ENCODE peak calls at places on chromosomes 4 and X, in six cellular contexts. One of them, this sample, is unnamed.

GRCh38 chr4:37715889-37716402 is 29.8 kb upstream of the RELL1 start:
- DNase-seq in bronchial epithelial cell: peak; percentile 80
- DNase-seq in adrenal gland: no peak
- DNase-seq in left lung: no peak
- DNase-seq in brain microvascular endothelial cell: no peak
- DNase-seq in pancreas: no peak
- DNase-seq in this sample: no peak

GRCh38 chr4:11914406-11914805 is 485.7 kb upstream of the HS3ST1 start:
- DNase-seq in bronchial epithelial cell: no peak
- DNase-seq in adrenal gland: no peak
- DNase-seq in left lung: no peak
- DNase-seq in brain microvascular endothelial cell: no peak
- DNase-seq in pancreas: no peak
- DNase-seq in this sample: no peak

GRCh38 chrX:136577562-136577961 is 45.5 kb downstream of the VGLL1 start:
- DNase-seq in bronchial epithelial cell: peak; percentile 39
- DNase-seq in adrenal gland: peak; percentile 64
- DNase-seq in left lung: peak; percentile 34
- DNase-seq in brain microvascular endothelial cell: peak; percentile 36
- DNase-seq in pancreas: peak; percentile 59
- DNase-seq in this sample: peak; percentile 46

GRCh38 chr4:99447079-99447478 is 11.9 kb upstream of the ADH7 start:
- DNase-seq in bronchial epithelial cell: peak; percentile 91
- DNase-seq in adrenal gland: no peak
- DNase-seq in left lung: no peak
- DNase-seq in brain microvascular endothelial cell: peak; percentile 57
- DNase-seq in pancreas: no peak
- DNase-seq in this sample: no peak

GRCh38 chr4:42865572-42866189 is 26.8 kb upstream of the GRXCR1 start:
- DNase-seq in bronchial epithelial cell: peak; percentile 48
- DNase-seq in adrenal gland: peak; percentile 50
- DNase-seq in left lung: no peak
- DNase-seq in brain microvascular endothelial cell: peak; percentile 60
- DNase-seq in pancreas: no peak
- DNase-seq in this sample: peak; percentile 66

GRCh38 chr4:190020790-190021717 is 6.0 kb downstream of the FRG2 start:
- DNase-seq in bronchial epithelial cell: peak; percentile 42
- DNase-seq in adrenal gland: peak; percentile 50
- DNase-seq in left lung: peak; percentile 82
- DNase-seq in brain microvascular endothelial cell: no peak
- DNase-seq in pancreas: peak; percentile 85
- DNase-seq in this sample: no peak

GRCh38 chrX:39745782-39746181 is 352.0 kb downstream of the BCOR start:
- DNase-seq in bronchial epithelial cell: no peak
- DNase-seq in adrenal gland: no peak
- DNase-seq in left lung: no peak
- DNase-seq in brain microvascular endothelial cell: no peak
- DNase-seq in pancreas: no peak
- DNase-seq in this sample: no peak

GRCh38 chrX:30373479-30373878 is 64.3 kb upstream of the NR0B1 start:
- DNase-seq in bronchial epithelial cell: no peak
- DNase-seq in adrenal gland: no peak
- DNase-seq in left lung: no peak
- DNase-seq in brain microvascular endothelial cell: no peak
- DNase-seq in pancreas: no peak
- DNase-seq in this sample: no peak

DNA sequence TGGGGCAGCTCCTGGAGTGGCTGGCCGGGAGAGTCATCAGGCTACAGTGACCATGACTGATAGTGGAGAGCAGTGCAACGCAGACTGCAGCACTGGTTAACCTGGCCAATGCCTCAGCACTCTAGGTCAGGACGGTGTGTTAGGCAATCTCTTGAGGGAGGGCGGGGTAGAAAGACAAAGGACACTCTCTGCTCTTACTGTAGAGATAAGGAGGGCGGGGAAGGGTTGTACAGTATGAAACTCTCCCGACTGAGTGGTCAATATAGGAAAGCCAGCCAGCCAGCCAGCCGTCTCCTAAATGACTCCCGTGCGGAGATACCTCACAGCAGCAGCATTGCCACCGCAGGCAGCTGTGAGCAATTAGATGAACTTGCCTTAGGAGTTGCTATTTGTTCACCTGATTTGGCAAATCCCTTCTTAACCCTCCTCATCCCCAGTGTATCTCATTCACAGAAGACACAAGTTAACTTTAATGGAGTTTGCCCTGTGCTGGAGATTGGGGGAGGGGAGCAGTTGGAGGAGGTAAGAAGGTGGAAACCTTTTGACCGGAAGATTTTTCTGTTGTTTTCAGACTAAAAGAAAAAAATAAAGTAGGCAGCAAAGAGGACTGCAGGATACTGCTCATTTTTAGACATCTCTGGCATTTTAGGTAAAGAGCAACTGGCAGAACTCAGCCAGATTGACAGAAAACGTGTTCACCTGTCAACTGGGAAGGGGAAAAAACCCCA is 330.5 kb downstream of the HNRNPD start:
- DNase-seq in bronchial epithelial cell: peak; percentile 31
- DNase-seq in adrenal gland: peak; percentile 36
- DNase-seq in left lung: no peak
- DNase-seq in brain microvascular endothelial cell: no peak
- DNase-seq in pancreas: peak; percentile 55
- DNase-seq in this sample: peak; percentile 94
- H3K4me3 ChIP-seq in bronchial epithelial cell: peak overlapping the region; percentile 48
- H3K4me3 ChIP-seq in adrenal gland: no peak overlapping the region
- H3K4me3 ChIP-seq in left lung: peak overlapping the region; percentile 43
- H3K4me3 ChIP-seq in brain microvascular endothelial cell: no peak overlapping the region
- H3K4me3 ChIP-seq in pancreas: peak overlapping the region; percentile 47
- H3K4me3 ChIP-seq in this sample: peak overlapping the region; percentile 63

GRCh38 chr4:41728571-41728908 is 20.0 kb downstream of the PHOX2B start:
- DNase-seq in bronchial epithelial cell: peak; percentile 31
- DNase-seq in adrenal gland: no peak
- DNase-seq in left lung: no peak
- DNase-seq in brain microvascular endothelial cell: no peak
- DNase-seq in pancreas: no peak
- DNase-seq in this sample: no peak
- H3K27me3 ChIP-seq in bronchial epithelial cell: peaks cover 6% of the 10 kb centered on the region
- H3K27me3 ChIP-seq in adrenal gland: no peaks in the 10 kb centered on the region
- H3K27me3 ChIP-seq in left lung: peaks cover 3% of the 10 kb centered on the region
- H3K27me3 ChIP-seq in brain microvascular endothelial cell: no peaks in the 10 kb centered on the region
- H3K27me3 ChIP-seq in pancreas: no peaks in the 10 kb centered on the region
- H3K27me3 ChIP-seq in this sample: no peaks in the 10 kb centered on the region

GRCh38 chrX:139739138-139739537 is 31.2 kb upstream of the MCF2 start:
- DNase-seq in bronchial epithelial cell: peak; percentile 67
- DNase-seq in adrenal gland: no peak
- DNase-seq in left lung: no peak
- DNase-seq in brain microvascular endothelial cell: peak; percentile 29
- DNase-seq in pancreas: no peak
- DNase-seq in this sample: no peak

GRCh38 chrX:139734996-139735395 is 27.0 kb upstream of the MCF2 start:
- DNase-seq in bronchial epithelial cell: peak; percentile 30
- DNase-seq in adrenal gland: no peak
- DNase-seq in left lung: no peak
- DNase-seq in brain microvascular endothelial cell: no peak
- DNase-seq in pancreas: no peak
- DNase-seq in this sample: no peak

DNA sequence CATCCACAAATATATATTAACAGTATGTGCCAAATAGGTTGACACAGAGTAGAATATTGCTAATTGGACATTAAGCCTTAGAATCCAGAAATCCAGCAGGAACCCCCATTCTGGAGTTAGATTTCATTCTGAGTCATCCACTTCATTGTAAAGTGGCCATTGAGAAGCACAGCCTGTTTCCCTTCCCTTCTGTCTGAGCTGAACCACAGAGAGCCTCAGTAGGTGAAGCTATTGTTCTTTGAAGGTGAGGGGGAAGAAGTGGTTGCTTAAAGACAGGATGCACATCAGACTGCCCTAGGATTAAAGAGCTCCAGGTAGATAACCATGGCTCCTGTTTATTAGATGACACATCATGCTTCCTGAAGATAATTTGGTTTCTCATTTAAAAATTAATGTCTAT is 30.6 kb upstream of the MCF2 start:
- DNase-seq in bronchial epithelial cell: peak; percentile 72
- DNase-seq in adrenal gland: no peak
- DNase-seq in left lung: no peak
- DNase-seq in brain microvascular endothelial cell: no peak
- DNase-seq in pancreas: no peak
- DNase-seq in this sample: no peak
- H3K4me3 ChIP-seq in bronchial epithelial cell: no peak overlapping the region
- H3K4me3 ChIP-seq in adrenal gland: no peak overlapping the region
- H3K4me3 ChIP-seq in left lung: no peak overlapping the region
- H3K4me3 ChIP-seq in brain microvascular endothelial cell: no peak overlapping the region
- H3K4me3 ChIP-seq in pancreas: no peak overlapping the region
- H3K4me3 ChIP-seq in this sample: no peak overlapping the region

GRCh38 chr4:1402516-1403101 is 3.6 kb downstream of the NKX1-1 start:
- DNase-seq in bronchial epithelial cell: no peak
- DNase-seq in adrenal gland: no peak
- DNase-seq in left lung: peak; percentile 72
- DNase-seq in brain microvascular endothelial cell: no peak
- DNase-seq in pancreas: peak; percentile 58
- DNase-seq in this sample: no peak

GRCh38 chr4:1405249-1405635 is 1.0 kb downstream of the NKX1-1 start:
- DNase-seq in bronchial epithelial cell: no peak
- DNase-seq in adrenal gland: no peak
- DNase-seq in left lung: peak; percentile 18
- DNase-seq in brain microvascular endothelial cell: no peak
- DNase-seq in pancreas: no peak
- DNase-seq in this sample: no peak

GRCh38 chr4:1404573-1405248 is 1.5 kb downstream of the NKX1-1 start:
- DNase-seq in bronchial epithelial cell: no peak
- DNase-seq in adrenal gland: no peak
- DNase-seq in left lung: peak; percentile 71
- DNase-seq in brain microvascular endothelial cell: no peak
- DNase-seq in pancreas: no peak
- DNase-seq in this sample: no peak

GRCh38 chr4:1403177-1403583 is 3.1 kb downstream of the NKX1-1 start:
- DNase-seq in bronchial epithelial cell: no peak
- DNase-seq in adrenal gland: no peak
- DNase-seq in left lung: peak; percentile 76
- DNase-seq in brain microvascular endothelial cell: no peak
- DNase-seq in pancreas: no peak
- DNase-seq in this sample: no peak

DNA sequence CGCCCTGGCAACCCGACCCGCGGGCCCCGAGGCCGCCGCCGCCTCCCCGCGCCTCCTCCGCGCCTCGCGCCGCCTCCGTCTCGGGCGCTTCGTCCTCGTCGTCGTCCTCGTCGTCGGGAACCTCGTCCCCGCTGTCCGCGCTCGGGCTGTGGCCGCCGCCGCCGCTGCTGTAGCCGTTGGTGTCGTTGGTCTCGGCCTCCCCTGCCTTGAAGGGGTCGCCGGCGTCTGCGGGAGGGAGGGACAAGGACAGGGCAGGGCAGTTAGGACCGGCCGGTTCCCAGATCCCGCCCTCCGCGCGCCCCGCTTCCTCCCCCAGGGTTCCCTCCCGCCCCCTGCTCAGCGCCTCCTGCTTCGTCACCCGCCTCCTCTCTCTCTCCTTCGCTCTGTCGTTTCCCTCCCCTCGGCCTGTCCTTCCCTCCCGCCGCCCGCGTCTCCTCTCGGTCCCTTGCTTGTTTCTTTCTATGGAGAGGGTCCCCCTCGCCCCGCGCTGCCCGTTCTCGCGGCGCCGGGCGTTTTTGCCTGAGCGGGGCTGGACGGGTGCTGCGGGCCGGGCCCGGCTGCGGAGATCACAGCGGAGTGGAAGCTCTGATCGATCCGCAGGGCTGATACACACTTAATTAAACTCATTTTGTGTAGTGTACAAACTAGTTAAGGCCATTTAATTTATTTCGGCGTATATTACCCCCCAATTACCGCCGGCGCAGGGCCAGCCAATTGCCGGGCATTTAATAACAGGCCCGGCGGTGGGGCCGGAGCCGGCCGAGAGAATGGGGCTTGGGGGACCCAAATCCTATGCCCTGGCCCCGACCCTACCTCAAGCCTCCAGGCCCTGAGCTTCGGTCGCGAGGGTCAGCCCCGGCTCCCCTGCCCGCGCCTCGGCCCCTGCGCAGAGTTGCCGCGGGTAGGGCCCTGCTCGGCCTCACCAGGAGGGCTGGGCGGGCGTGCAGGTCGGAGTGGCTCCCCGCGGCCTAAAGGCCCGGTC is 2.4 kb downstream of the NKX1-1 start:
- DNase-seq in bronchial epithelial cell: no peak
- DNase-seq in adrenal gland: no peak
- DNase-seq in left lung: peak; percentile 62
- DNase-seq in brain microvascular endothelial cell: no peak
- DNase-seq in pancreas: peak; percentile 58
- DNase-seq in this sample: no peak
- H3K27me3 ChIP-seq in bronchial epithelial cell: peaks cover 43% of the 10 kb centered on the region
- H3K27me3 ChIP-seq in adrenal gland: peaks cover 83% of the 10 kb centered on the region
- H3K27me3 ChIP-seq in left lung: peaks cover 77% of the 10 kb centered on the region
- H3K27me3 ChIP-seq in brain microvascular endothelial cell: peaks cover 80% of the 10 kb centered on the region
- H3K27me3 ChIP-seq in pancreas: no peaks in the 10 kb centered on the region
- H3K27me3 ChIP-seq in this sample: no peaks in the 10 kb centered on the region

DNA sequence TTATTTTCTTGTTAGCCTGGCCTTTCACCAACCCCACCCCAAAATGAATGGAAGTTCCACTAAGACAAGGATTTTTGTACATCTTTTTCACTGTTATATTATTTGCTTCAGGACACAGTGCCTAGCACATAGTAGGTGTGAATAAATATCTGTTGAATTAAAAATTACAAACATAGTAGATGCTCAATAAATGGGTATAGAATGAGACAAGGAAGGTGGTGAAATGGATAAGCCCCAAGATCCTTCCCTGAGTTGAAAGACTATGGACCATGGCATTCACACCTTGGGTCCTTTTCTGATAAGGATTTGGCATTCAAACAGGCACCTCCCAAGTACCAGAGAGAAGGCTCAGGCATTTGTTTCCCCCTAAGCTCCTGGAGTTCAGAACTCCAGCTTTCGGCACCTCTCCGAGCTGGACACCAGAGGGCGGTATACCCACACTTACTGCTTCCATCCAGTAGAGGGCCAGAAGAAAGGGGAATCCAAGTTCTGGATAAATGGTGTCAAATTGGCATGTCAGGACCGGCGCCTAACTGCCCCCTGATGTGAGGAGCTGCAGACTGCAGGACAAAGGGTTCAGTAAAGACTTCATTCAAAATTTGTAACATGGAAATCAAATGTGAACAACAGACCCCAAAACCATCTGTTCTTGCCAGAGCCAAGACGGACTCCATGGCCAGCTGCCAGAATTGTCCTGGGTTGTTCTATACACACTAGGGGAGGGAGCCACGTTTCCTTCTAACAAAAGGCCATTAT is 193.0 kb downstream of the GPC3 start:
- DNase-seq in bronchial epithelial cell: peak; percentile 54
- DNase-seq in adrenal gland: peak; percentile 63
- DNase-seq in left lung: no peak
- DNase-seq in brain microvascular endothelial cell: peak; percentile 48
- DNase-seq in pancreas: peak; percentile 79
- DNase-seq in this sample: peak; percentile 54
- H3K4me3 ChIP-seq in bronchial epithelial cell: no peak overlapping the region
- H3K4me3 ChIP-seq in adrenal gland: no peak overlapping the region
- H3K4me3 ChIP-seq in left lung: no peak overlapping the region
- H3K4me3 ChIP-seq in brain microvascular endothelial cell: peak overlapping the region; percentile 29
- H3K4me3 ChIP-seq in pancreas: no peak overlapping the region
- H3K4me3 ChIP-seq in this sample: no peak overlapping the region

This sample was measured in Caco-2.